ENCODE peak calls at places on chromosomes 7 and 10, in five cellular contexts. P is HTR-8/SVneo, L is Panc1, T is HFF-Myc, U is NCI-H1092. Y is an unnamed sample.

GRCh38 chr10:119405505-119405807 is 137.1 kb downstream of the RGS10 start:
- DNase-seq in T (no peak), P (no peak), L (no peak), U (no peak), Y (no peak)

GRCh38 chr10:124464028-124464751 is 2.6 kb downstream of the LHPP start:
- DNase-seq in T (no peak), L (no peak), P (no peak), U (no peak), Y (no peak)

GRCh38 chr10:93954726-93955363 is 38.9 kb upstream of the PLCE1 start:
- DNase-seq in U (no peak), L (peak), T (no peak), P (no peak), Y (no peak)

GRCh38 chr7:106865130-106866115 is at the start of gene PIK3CG:
- DNase-seq in L (no peak), T (no peak), P (no peak), U (no peak), Y (no peak)

GRCh38 chr10:34106356-34106885 is 708.7 kb downstream of the PARD3 start:
- DNase-seq in P (no peak), U (no peak), T (no peak), L (no peak), Y (no peak)

GRCh38 chr7:18978108-18978495 is 139.3 kb downstream of the TWIST1 start:
- DNase-seq in T (peak), P (peak), U (no peak), L (no peak), Y (no peak)

GRCh38 chr10:113480828-113481502 is 71.9 kb upstream of the HABP2 start:
- DNase-seq in P (no peak), L (no peak), U (peak), T (no peak), Y (no peak)

GRCh38 chr7:42714361-42714760 is 197.5 kb downstream of the C7orf25 start:
- DNase-seq in P (no peak), U (no peak), L (no peak), T (no peak), Y (no peak)

GRCh38 chr10:48447356-48448215 is 141.1 kb downstream of the MAPK8 start:
- DNase-seq in L (no peak), U (no peak), T (no peak), P (no peak), Y (no peak)

GRCh38 chr10:27819781-27820531 is 74.3 kb upstream of the MKX start:
- DNase-seq in U (no peak), L (no peak), P (peak), T (peak), Y (peak)

GRCh38 chr10:3226960-3227724 is 54.6 kb upstream of the PITRM1 start:
- DNase-seq in U (no peak), P (peak), T (peak), L (no peak), Y (no peak)

GRCh38 chr10:91887075-91887899 is 22.0 kb downstream of the FGFBP3 start:
- DNase-seq in L (no peak), T (no peak), P (peak), U (no peak), Y (no peak)

GRCh38 chr10:4767033-4767814 is 58.8 kb upstream of the AKR1E2 start:
- DNase-seq in L (peak), P (no peak), U (no peak), T (peak), Y (no peak)

GRCh38 chr7:39678935-39679690 is 55.7 kb downstream of the RALA start:
- DNase-seq in P (no peak), T (no peak), L (no peak), U (no peak), Y (no peak)

GRCh38 chr10:49389331-49389920 is 6.5 kb downstream of the DRGX start:
- DNase-seq in U (no peak), T (no peak), P (no peak), L (no peak), Y (no peak)

GRCh38 chr10:97050205-97050745 is 135.5 kb downstream of the SLIT1 start:
- DNase-seq in L (no peak), P (no peak), U (no peak), T (no peak), Y (no peak)

GRCh38 chr10:34124522-34125035 is 690.5 kb downstream of the PARD3 start:
- DNase-seq in U (no peak), P (peak), T (peak), L (peak), Y (no peak)

GRCh38 chr10:78852447-78852846 is 216.3 kb upstream of the ZMIZ1 start:
- DNase-seq in T (no peak), P (no peak), U (no peak), L (no peak), Y (no peak)

GRCh38 chr10:24453973-24454372 is 245.0 kb downstream of the KIAA1217 start:
- DNase-seq in T (no peak), U (no peak), L (no peak), P (no peak), Y (no peak)

GRCh38 chr10:13091816-13092215 is 8.1 kb upstream of the OPTN start:
- DNase-seq in T (no peak), L (no peak), P (no peak), U (no peak), Y (no peak)

GRCh38 chr7:154406312-154406711 is 354.1 kb downstream of the DPP6 start:
- DNase-seq in T (no peak), L (no peak), U (no peak), P (no peak), Y (no peak)

GRCh38 chr10:104088239-104088638 is 2.6 kb upstream of the COL17A1 start:
- DNase-seq in U (no peak), P (no peak), L (no peak), T (no peak), Y (no peak)

GRCh38 chr10:59283456-59284082 is 78.8 kb downstream of the FAM13C start:
- DNase-seq in U (no peak), T (no peak), P (no peak), L (no peak), Y (no peak)

GRCh38 chr7:152663926-152664325 is 12.0 kb downstream of the XRCC2 start:
- DNase-seq in L (no peak), U (no peak), T (no peak), P (no peak), Y (no peak)

GRCh38 chr7:64951250-64951848 is 39.5 kb downstream of the ZNF117 start:
- DNase-seq in U (peak), L (peak), P (peak), T (peak), Y (no peak)

GRCh38 chr10:6525599-6526160 is 54.4 kb downstream of the PRKCQ start:
- DNase-seq in L (no peak), T (no peak), U (no peak), P (no peak), Y (no peak)

GRCh38 chr10:43226851-43227845 is 39.7 kb downstream of the RASGEF1A start:
- DNase-seq in T (no peak), P (no peak), L (no peak), U (no peak), Y (peak)

GRCh38 chr10:97889461-97890265 is 40.0 kb downstream of the GOLGA7B start:
- DNase-seq in L (no peak), T (no peak), U (no peak), P (peak), Y (no peak)